ENCODE peak calls at places on chromosomes 6 and 20, in five cellular contexts. O is upper lobe of right lung, X is spleen, M is OCI-LY7, W is adrenal gland. P is an unnamed sample.

GRCh38 chr20:40991181-40991889 is 37.3 kb upstream of the TOP1 start:
- DNase-seq in O (peak; percentile 65), X (peak; percentile 86), M (peak; percentile 99), W (peak; percentile 68), P (peak; percentile 26)

GRCh38 chr6:101393291-101394251 is at the start of gene GRIK2:
- DNase-seq in O (peak; percentile 69), X (no peak), M (no peak), W (no peak), P (peak; percentile 81)

GRCh38 chr6:7267521-7268091 is 45.4 kb downstream of the SSR1 start:
- DNase-seq in O (no peak), X (peak; percentile 75), M (no peak), W (peak; percentile 95), P (peak; percentile 77)

GRCh38 chr6:91149914-91150674 is 563.2 kb upstream of the MAP3K7 start:
- DNase-seq in O (no peak), X (no peak), M (no peak), W (no peak), P (peak; percentile 87)

GRCh38 chr6:159919011-159919511 is 28.3 kb downstream of the MAS1 start:
- DNase-seq in O (no peak), X (no peak), M (no peak), W (no peak), P (no peak)

GRCh38 chr6:40928302-40928701 is 110.7 kb downstream of the UNC5CL start:
- DNase-seq in O (no peak), X (no peak), M (no peak), W (no peak), P (no peak)

GRCh38 chr6:143545976-143546547 is 34.5 kb upstream of the FUCA2 start:
- DNase-seq in O (no peak), X (no peak), M (no peak), W (no peak), P (no peak)

GRCh38 chr6:17506962-17507361 is 93.1 kb upstream of the FAM8A1 start:
- DNase-seq in O (no peak), X (no peak), M (no peak), W (no peak), P (no peak)

GRCh38 chr6:2857185-2857579 is 15.5 kb upstream of the SERPINB1 start:
- DNase-seq in O (no peak), X (no peak), M (no peak), W (no peak), P (no peak)

GRCh38 chr6:160520043-160520904 is 143.8 kb downstream of the LPA start:
- DNase-seq in O (peak; percentile 89), X (peak; percentile 93), M (peak; percentile 30), W (peak; percentile 69), P (peak; percentile 71)

GRCh38 chr6:131430531-131430930 is 142.5 kb upstream of the ARG1 start:
- DNase-seq in O (no peak), X (no peak), M (no peak), W (no peak), P (no peak)

GRCh38 chr6:49543087-49543858 is 7.2 kb upstream of the C6orf141 start:
- DNase-seq in O (no peak), X (no peak), M (no peak), W (no peak), P (peak; percentile 63)

GRCh38 chr20:57346477-57346876 is 4.6 kb upstream of the RAE1 start:
- DNase-seq in O (peak; percentile 75), X (peak; percentile 81), M (peak; percentile 83), W (peak; percentile 58), P (peak; percentile 76)
- H3K4me3 ChIP-seq in O (no peak overlapping the region), X (no peak overlapping the region), M (no peak overlapping the region), W (no peak overlapping the region), P (no peak overlapping the region)

DNA sequence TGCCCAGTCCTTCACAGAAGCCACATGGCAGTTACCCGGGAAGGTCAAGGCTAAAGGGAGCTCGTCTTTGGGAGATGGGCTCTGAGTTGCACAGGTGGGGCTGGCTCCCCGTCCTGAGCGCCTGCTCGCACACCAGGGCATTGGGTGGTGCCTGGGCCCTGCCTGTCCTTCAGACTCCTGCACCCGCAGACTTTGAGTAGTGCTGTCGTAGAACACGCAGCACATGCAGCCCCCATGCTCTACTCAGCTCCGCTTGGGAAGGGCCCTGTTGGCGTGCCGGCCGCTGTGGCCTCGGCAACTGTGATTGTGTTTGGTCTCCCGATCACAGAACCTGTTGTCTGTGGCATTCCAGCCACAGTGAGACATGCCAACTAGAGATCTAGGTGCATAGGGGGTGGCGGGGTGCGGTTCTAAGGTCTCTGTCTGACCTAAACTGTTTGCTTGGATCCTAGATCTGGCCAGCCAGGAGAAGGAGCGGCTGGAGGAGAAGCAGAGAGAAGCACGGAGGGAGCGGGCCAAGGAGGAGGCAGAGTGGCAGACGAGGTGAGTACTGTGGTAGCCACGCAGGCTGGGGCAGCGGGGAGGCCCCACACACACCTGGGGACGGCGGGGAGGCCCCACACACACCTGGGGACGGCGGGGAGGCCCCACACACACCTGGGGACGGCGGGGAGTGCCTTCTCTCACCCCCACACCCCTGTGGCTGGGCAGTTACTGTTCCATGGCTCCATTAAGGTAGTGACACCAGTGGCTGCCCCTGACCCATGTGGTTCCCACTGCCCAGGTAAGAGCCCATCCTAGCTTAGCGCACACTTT is 11.3 kb upstream of the ADRM1 start:
- DNase-seq in O (no peak), X (no peak), M (no peak), W (no peak), P (no peak)
- H3K36me3 ChIP-seq in O (peaks cover 73% of the 10 kb centered on the region), X (peaks cover 45% of the 10 kb centered on the region), M (no peaks in the 10 kb centered on the region), W (peaks cover 63% of the 10 kb centered on the region), P (peaks cover 4% of the 10 kb centered on the region)

DNA sequence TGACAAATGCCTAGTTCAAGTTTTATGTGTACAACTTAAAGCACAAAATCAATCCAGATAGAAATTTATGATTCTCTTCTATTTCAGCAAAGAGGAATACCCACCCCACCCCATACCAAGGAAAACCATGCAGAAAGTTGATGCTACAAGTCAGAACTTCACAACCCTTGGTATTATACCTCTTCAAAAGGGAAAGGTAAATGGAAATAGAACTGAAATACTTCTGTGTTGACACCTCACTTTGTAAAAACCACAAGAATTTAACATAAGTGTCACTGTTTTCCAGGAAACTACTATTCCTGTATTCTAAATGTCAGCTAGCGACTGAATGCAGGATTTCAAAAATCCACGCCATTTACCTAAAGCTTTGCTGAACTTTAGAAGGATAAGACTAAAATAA is 3.7 kb downstream of the CPNE1 start:
- DNase-seq in O (no peak), X (no peak), M (no peak), W (no peak), P (no peak)
- H3K4me3 ChIP-seq in O (peak overlapping the region; percentile 90), X (no peak overlapping the region), M (peak overlapping the region; percentile 76), W (no peak overlapping the region), P (peak overlapping the region; percentile 69)

DNA sequence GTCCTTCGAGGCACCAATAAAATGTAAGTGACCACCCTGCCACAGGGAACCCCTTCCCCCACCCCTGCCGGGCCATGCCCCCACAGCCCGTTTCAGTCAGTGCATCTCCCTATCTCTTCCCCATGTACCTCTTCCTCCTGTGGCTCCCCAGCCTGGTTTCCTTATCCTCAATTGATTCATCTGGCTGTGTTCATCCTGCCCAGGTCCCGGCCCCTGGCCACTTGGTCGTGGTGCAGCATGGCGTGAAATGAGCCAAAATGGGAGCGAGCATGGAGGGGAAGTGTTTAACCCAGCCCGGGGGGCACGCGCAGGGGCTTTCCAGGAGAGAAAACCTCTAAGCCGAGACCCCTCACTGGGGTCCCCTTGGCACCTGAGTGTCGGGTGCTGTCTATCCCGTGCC is 35.9 kb downstream of the HM13 start:
- DNase-seq in O (no peak), X (no peak), M (no peak), W (no peak), P (no peak)
- H3K36me3 ChIP-seq in O (peaks cover 72% of the 10 kb centered on the region), X (peaks cover 58% of the 10 kb centered on the region), M (peaks cover 74% of the 10 kb centered on the region), W (peaks cover 64% of the 10 kb centered on the region), P (peaks cover 42% of the 10 kb centered on the region)

GRCh38 chr6:27290850-27291208 is 21.2 kb downstream of the POM121L2 start:
- DNase-seq in O (no peak), X (no peak), M (no peak), W (no peak), P (no peak)

GRCh38 chr6:27287751-27288135 is 24.3 kb downstream of the POM121L2 start:
- DNase-seq in O (no peak), X (no peak), M (no peak), W (no peak), P (no peak)

GRCh38 chr6:27290065-27290849 is 21.8 kb downstream of the POM121L2 start:
- DNase-seq in O (no peak), X (no peak), M (no peak), W (no peak), P (no peak)

GRCh38 chr6:27286141-27286540 is 25.9 kb downstream of the POM121L2 start:
- DNase-seq in O (no peak), X (no peak), M (no peak), W (no peak), P (no peak)

DNA sequence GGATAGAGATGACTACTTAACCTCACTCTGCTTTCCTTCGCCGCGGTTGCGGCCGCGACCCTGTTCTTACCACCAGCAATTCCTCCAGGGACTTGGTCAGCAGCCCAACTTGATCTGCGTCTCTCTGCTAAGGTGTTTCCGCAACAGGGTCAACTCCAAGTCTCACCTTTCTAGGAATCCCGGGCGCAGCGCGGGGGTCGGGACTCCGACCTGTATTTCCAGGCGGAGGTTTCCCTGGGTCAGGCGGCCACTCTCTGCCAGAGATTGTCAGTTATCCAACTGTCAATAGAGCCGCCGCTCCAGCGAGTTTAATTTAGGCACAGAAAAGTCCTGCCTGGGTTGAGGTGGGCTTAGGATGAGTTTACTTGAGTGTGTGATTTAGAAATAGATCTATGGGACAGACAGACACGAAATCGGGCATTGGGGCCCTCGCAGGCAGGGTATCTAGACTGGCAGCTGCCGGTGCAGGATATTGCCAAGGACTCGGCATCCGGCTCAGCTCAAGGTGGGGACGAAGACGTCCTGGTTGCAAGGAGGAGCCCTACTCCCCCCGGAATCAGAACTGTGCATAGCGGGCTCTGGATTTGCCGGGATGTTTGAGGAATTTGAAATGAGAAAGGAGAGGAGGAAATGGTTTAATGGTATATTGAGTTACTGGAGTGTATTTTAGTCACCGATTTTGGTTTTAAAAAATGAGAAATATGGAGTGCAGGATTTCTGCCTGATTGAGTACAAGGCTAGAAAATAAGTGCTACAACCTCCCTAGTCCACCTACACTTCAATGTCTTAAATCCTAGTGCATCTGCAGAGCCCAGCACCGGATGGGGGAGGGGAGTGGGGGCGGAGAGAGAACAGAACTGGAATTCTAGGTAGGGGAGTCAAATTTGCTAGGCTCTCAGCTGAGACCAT is 23.7 kb downstream of the POM121L2 start:
- DNase-seq in O (no peak), X (no peak), M (no peak), W (no peak), P (no peak)
- H3K4me3 ChIP-seq in O (no peak overlapping the region), X (no peak overlapping the region), M (no peak overlapping the region), W (no peak overlapping the region), P (peak overlapping the region; percentile 32)

GRCh38 chr20:63564036-63564810 is 9.8 kb downstream of the HELZ2 start:
- DNase-seq in O (no peak), X (peak; percentile 79), M (no peak), W (no peak), P (no peak)
- H3K36me3 ChIP-seq in O (peaks cover 51% of the 10 kb centered on the region), X (peaks cover 64% of the 10 kb centered on the region), M (no peaks in the 10 kb centered on the region), W (peaks cover 42% of the 10 kb centered on the region), P (no peaks in the 10 kb centered on the region)

P was measured in A673.